ENCODE peak calls at places on chromosomes 5 and 9, in seven cellular contexts. One of them, this sample, is unnamed.

GRCh38 chr5:173016069-173016455 is 32.5 kb downstream of the ATP6V0E1 start:
- DNase-seq in GDM1: no peak
- DNase-seq in AG04450: no peak
- DNase-seq in upper lobe of left lung: no peak
- DNase-seq in ELF-1: no peak
- DNase-seq in dorsolateral prefrontal cortex: no peak
- DNase-seq in activated CD8-positive, alpha-beta memory T cell treated with anti-CD3 and anti-CD28 coated beads for 1 hour: no peak
- DNase-seq in this sample: no peak

GRCh38 chr5:159097461-159098284 is 2.0 kb downstream of the EBF1 start:
- DNase-seq in activated CD8-positive, alpha-beta memory T cell treated with anti-CD3 and anti-CD28 coated beads for 1 hour: no peak
- DNase-seq in GDM1: no peak
- DNase-seq in dorsolateral prefrontal cortex: no peak
- DNase-seq in upper lobe of left lung: peak; percentile 81
- DNase-seq in ELF-1: peak; percentile 84
- DNase-seq in AG04450: no peak
- DNase-seq in this sample: no peak

GRCh38 chr5:52748590-52748989 is 39.1 kb upstream of the ITGA1 start:
- DNase-seq in activated CD8-positive, alpha-beta memory T cell treated with anti-CD3 and anti-CD28 coated beads for 1 hour: no peak
- DNase-seq in ELF-1: no peak
- DNase-seq in AG04450: no peak
- DNase-seq in GDM1: no peak
- DNase-seq in upper lobe of left lung: no peak
- DNase-seq in dorsolateral prefrontal cortex: no peak
- DNase-seq in this sample: no peak

GRCh38 chr9:137295313-137296213 is 6.5 kb downstream of the NRARP start:
- DNase-seq in activated CD8-positive, alpha-beta memory T cell treated with anti-CD3 and anti-CD28 coated beads for 1 hour: no peak
- DNase-seq in GDM1: peak; percentile 39
- DNase-seq in ELF-1: no peak
- DNase-seq in upper lobe of left lung: peak; percentile 93
- DNase-seq in AG04450: no peak
- DNase-seq in dorsolateral prefrontal cortex: no peak
- DNase-seq in this sample: peak; percentile 84

GRCh38 chr5:103262422-103262871 is 3.9 kb downstream of the MACIR start:
- DNase-seq in upper lobe of left lung: no peak
- DNase-seq in AG04450: no peak
- DNase-seq in GDM1: no peak
- DNase-seq in ELF-1: no peak
- DNase-seq in activated CD8-positive, alpha-beta memory T cell treated with anti-CD3 and anti-CD28 coated beads for 1 hour: no peak
- DNase-seq in dorsolateral prefrontal cortex: no peak
- DNase-seq in this sample: no peak

GRCh38 chr9:121321039-121321503 is 49.0 kb downstream of the STOM start:
- DNase-seq in AG04450: no peak
- DNase-seq in GDM1: peak; percentile 56
- DNase-seq in upper lobe of left lung: no peak
- DNase-seq in activated CD8-positive, alpha-beta memory T cell treated with anti-CD3 and anti-CD28 coated beads for 1 hour: no peak
- DNase-seq in ELF-1: no peak
- DNase-seq in dorsolateral prefrontal cortex: no peak
- DNase-seq in this sample: no peak

GRCh38 chr5:31096238-31096865 is 97.1 kb upstream of the CDH6 start:
- DNase-seq in activated CD8-positive, alpha-beta memory T cell treated with anti-CD3 and anti-CD28 coated beads for 1 hour: no peak
- DNase-seq in dorsolateral prefrontal cortex: no peak
- DNase-seq in GDM1: no peak
- DNase-seq in ELF-1: no peak
- DNase-seq in upper lobe of left lung: no peak
- DNase-seq in AG04450: peak; percentile 41
- DNase-seq in this sample: peak; percentile 10

GRCh38 chr9:78371981-78372380 is 75.1 kb downstream of the PSAT1 start:
- DNase-seq in AG04450: no peak
- DNase-seq in activated CD8-positive, alpha-beta memory T cell treated with anti-CD3 and anti-CD28 coated beads for 1 hour: no peak
- DNase-seq in GDM1: no peak
- DNase-seq in dorsolateral prefrontal cortex: no peak
- DNase-seq in ELF-1: no peak
- DNase-seq in upper lobe of left lung: no peak
- DNase-seq in this sample: no peak

GRCh38 chr9:112046181-112046580 is 128.9 kb downstream of the SUSD1 start:
- DNase-seq in upper lobe of left lung: no peak
- DNase-seq in GDM1: no peak
- DNase-seq in ELF-1: no peak
- DNase-seq in dorsolateral prefrontal cortex: no peak
- DNase-seq in activated CD8-positive, alpha-beta memory T cell treated with anti-CD3 and anti-CD28 coated beads for 1 hour: no peak
- DNase-seq in AG04450: no peak
- DNase-seq in this sample: no peak

GRCh38 chr5:180084638-180085561 is 13.3 kb upstream of the RNF130 start:
- DNase-seq in dorsolateral prefrontal cortex: no peak
- DNase-seq in AG04450: no peak
- DNase-seq in activated CD8-positive, alpha-beta memory T cell treated with anti-CD3 and anti-CD28 coated beads for 1 hour: no peak
- DNase-seq in GDM1: peak; percentile 12
- DNase-seq in ELF-1: peak; percentile 77
- DNase-seq in upper lobe of left lung: no peak
- DNase-seq in this sample: no peak

GRCh38 chr5:109876030-109876726 is 186.5 kb downstream of the MAN2A1 start:
- DNase-seq in ELF-1: no peak
- DNase-seq in upper lobe of left lung: no peak
- DNase-seq in dorsolateral prefrontal cortex: no peak
- DNase-seq in GDM1: no peak
- DNase-seq in activated CD8-positive, alpha-beta memory T cell treated with anti-CD3 and anti-CD28 coated beads for 1 hour: no peak
- DNase-seq in AG04450: no peak
- DNase-seq in this sample: no peak

GRCh38 chr9:90009447-90009846 is 404.6 kb downstream of the GADD45G start:
- DNase-seq in dorsolateral prefrontal cortex: no peak
- DNase-seq in ELF-1: no peak
- DNase-seq in GDM1: no peak
- DNase-seq in AG04450: no peak
- DNase-seq in activated CD8-positive, alpha-beta memory T cell treated with anti-CD3 and anti-CD28 coated beads for 1 hour: no peak
- DNase-seq in upper lobe of left lung: no peak
- DNase-seq in this sample: no peak

GRCh38 chr5:71011194-71011792 is 13.8 kb downstream of the NAIP start:
- DNase-seq in dorsolateral prefrontal cortex: no peak
- DNase-seq in GDM1: no peak
- DNase-seq in upper lobe of left lung: no peak
- DNase-seq in activated CD8-positive, alpha-beta memory T cell treated with anti-CD3 and anti-CD28 coated beads for 1 hour: no peak
- DNase-seq in AG04450: no peak
- DNase-seq in ELF-1: no peak
- DNase-seq in this sample: no peak

GRCh38 chr5:77301447-77301878 is 91.0 kb downstream of the PDE8B start:
- DNase-seq in activated CD8-positive, alpha-beta memory T cell treated with anti-CD3 and anti-CD28 coated beads for 1 hour: no peak
- DNase-seq in dorsolateral prefrontal cortex: no peak
- DNase-seq in AG04450: peak; percentile 54
- DNase-seq in upper lobe of left lung: no peak
- DNase-seq in GDM1: no peak
- DNase-seq in ELF-1: no peak
- DNase-seq in this sample: no peak

GRCh38 chr5:125668904-125669303 is 754.3 kb upstream of the GRAMD2B start:
- DNase-seq in upper lobe of left lung: no peak
- DNase-seq in ELF-1: peak; percentile 96
- DNase-seq in AG04450: no peak
- DNase-seq in dorsolateral prefrontal cortex: no peak
- DNase-seq in GDM1: no peak
- DNase-seq in activated CD8-positive, alpha-beta memory T cell treated with anti-CD3 and anti-CD28 coated beads for 1 hour: no peak
- DNase-seq in this sample: no peak

GRCh38 chr5:167565555-167565954 is 725.9 kb upstream of the WWC1 start:
- DNase-seq in dorsolateral prefrontal cortex: no peak
- DNase-seq in AG04450: no peak
- DNase-seq in ELF-1: no peak
- DNase-seq in upper lobe of left lung: no peak
- DNase-seq in activated CD8-positive, alpha-beta memory T cell treated with anti-CD3 and anti-CD28 coated beads for 1 hour: no peak
- DNase-seq in GDM1: no peak
- DNase-seq in this sample: no peak

GRCh38 chr5:1638658-1639400 is 115.1 kb upstream of the LPCAT1 start:
- DNase-seq in activated CD8-positive, alpha-beta memory T cell treated with anti-CD3 and anti-CD28 coated beads for 1 hour: no peak
- DNase-seq in GDM1: no peak
- DNase-seq in upper lobe of left lung: peak; percentile 72
- DNase-seq in dorsolateral prefrontal cortex: no peak
- DNase-seq in ELF-1: no peak
- DNase-seq in AG04450: no peak
- DNase-seq in this sample: peak; percentile 2

GRCh38 chr5:111618644-111619271 is 106.4 kb upstream of the STARD4 start:
- DNase-seq in AG04450: no peak
- DNase-seq in ELF-1: no peak
- DNase-seq in GDM1: no peak
- DNase-seq in upper lobe of left lung: no peak
- DNase-seq in activated CD8-positive, alpha-beta memory T cell treated with anti-CD3 and anti-CD28 coated beads for 1 hour: no peak
- DNase-seq in dorsolateral prefrontal cortex: no peak
- DNase-seq in this sample: no peak

GRCh38 chr5:13478831-13479465 is 465.5 kb downstream of the DNAH5 start:
- DNase-seq in GDM1: no peak
- DNase-seq in activated CD8-positive, alpha-beta memory T cell treated with anti-CD3 and anti-CD28 coated beads for 1 hour: no peak
- DNase-seq in dorsolateral prefrontal cortex: no peak
- DNase-seq in AG04450: peak; percentile 0
- DNase-seq in ELF-1: peak; percentile 31
- DNase-seq in upper lobe of left lung: no peak
- DNase-seq in this sample: peak; percentile 22

GRCh38 chr9:121267689-121268597 is at the start of gene GSN:
- DNase-seq in activated CD8-positive, alpha-beta memory T cell treated with anti-CD3 and anti-CD28 coated beads for 1 hour: peak; percentile 45
- DNase-seq in upper lobe of left lung: peak; percentile 97
- DNase-seq in GDM1: peak; percentile 56
- DNase-seq in dorsolateral prefrontal cortex: peak; percentile 89
- DNase-seq in AG04450: no peak
- DNase-seq in ELF-1: peak; percentile 83
- DNase-seq in this sample: peak; percentile 88

GRCh38 chr9:105690742-105691141 is 3.6 kb upstream of the TMEM38B start:
- DNase-seq in GDM1: no peak
- DNase-seq in upper lobe of left lung: no peak
- DNase-seq in dorsolateral prefrontal cortex: no peak
- DNase-seq in activated CD8-positive, alpha-beta memory T cell treated with anti-CD3 and anti-CD28 coated beads for 1 hour: no peak
- DNase-seq in AG04450: no peak
- DNase-seq in ELF-1: no peak
- DNase-seq in this sample: peak; percentile 14

GRCh38 chr9:32627394-32627954 is 8.0 kb downstream of the TAF1L start:
- DNase-seq in ELF-1: no peak
- DNase-seq in GDM1: no peak
- DNase-seq in upper lobe of left lung: no peak
- DNase-seq in dorsolateral prefrontal cortex: no peak
- DNase-seq in activated CD8-positive, alpha-beta memory T cell treated with anti-CD3 and anti-CD28 coated beads for 1 hour: no peak
- DNase-seq in AG04450: no peak
- DNase-seq in this sample: no peak

GRCh38 chr9:36298566-36298965 is 40.3 kb upstream of the GNE start:
- DNase-seq in AG04450: no peak
- DNase-seq in ELF-1: no peak
- DNase-seq in activated CD8-positive, alpha-beta memory T cell treated with anti-CD3 and anti-CD28 coated beads for 1 hour: no peak
- DNase-seq in dorsolateral prefrontal cortex: no peak
- DNase-seq in upper lobe of left lung: no peak
- DNase-seq in GDM1: no peak
- DNase-seq in this sample: no peak

GRCh38 chr9:100477221-100477620 is 4.3 kb downstream of the TMEFF1 start:
- DNase-seq in AG04450: no peak
- DNase-seq in ELF-1: no peak
- DNase-seq in upper lobe of left lung: no peak
- DNase-seq in activated CD8-positive, alpha-beta memory T cell treated with anti-CD3 and anti-CD28 coated beads for 1 hour: no peak
- DNase-seq in GDM1: no peak
- DNase-seq in dorsolateral prefrontal cortex: no peak
- DNase-seq in this sample: no peak

GRCh38 chr9:122498883-122499288 is 11.7 kb upstream of the OR1J2 start:
- DNase-seq in upper lobe of left lung: no peak
- DNase-seq in AG04450: peak; percentile 18
- DNase-seq in ELF-1: peak; percentile 93
- DNase-seq in dorsolateral prefrontal cortex: no peak
- DNase-seq in activated CD8-positive, alpha-beta memory T cell treated with anti-CD3 and anti-CD28 coated beads for 1 hour: no peak
- DNase-seq in GDM1: peak; percentile 3
- DNase-seq in this sample: no peak

GRCh38 chr5:35741126-35741711 is 115.5 kb upstream of the IL7R start:
- DNase-seq in activated CD8-positive, alpha-beta memory T cell treated with anti-CD3 and anti-CD28 coated beads for 1 hour: no peak
- DNase-seq in ELF-1: no peak
- DNase-seq in dorsolateral prefrontal cortex: no peak
- DNase-seq in upper lobe of left lung: no peak
- DNase-seq in GDM1: no peak
- DNase-seq in AG04450: no peak
- DNase-seq in this sample: no peak

GRCh38 chr9:80501635-80502034 is 929.9 kb downstream of the TLE4 start:
- DNase-seq in upper lobe of left lung: no peak
- DNase-seq in dorsolateral prefrontal cortex: no peak
- DNase-seq in ELF-1: no peak
- DNase-seq in AG04450: no peak
- DNase-seq in GDM1: no peak
- DNase-seq in activated CD8-positive, alpha-beta memory T cell treated with anti-CD3 and anti-CD28 coated beads for 1 hour: no peak
- DNase-seq in this sample: no peak

GRCh38 chr9:70607329-70607728 is 192.9 kb upstream of the KLF9 start:
- DNase-seq in AG04450: no peak
- DNase-seq in dorsolateral prefrontal cortex: no peak
- DNase-seq in ELF-1: no peak
- DNase-seq in upper lobe of left lung: no peak
- DNase-seq in activated CD8-positive, alpha-beta memory T cell treated with anti-CD3 and anti-CD28 coated beads for 1 hour: no peak
- DNase-seq in GDM1: no peak
- DNase-seq in this sample: no peak

This sample was measured in frontal cortex.